ENCODE peak calls at places on chromosomes 2 and 18, in four cellular contexts. L, B, U and F are unnamed samples.

GRCh38 chr2:241237949-241238371 is 49.5 kb downstream of the ANO7 start:
- DNase-seq in L (no peak), B (no peak), U (no peak), F (no peak)

GRCh38 chr2:72211777-72212515 is 64.3 kb upstream of the CYP26B1 start:
- DNase-seq in B (no peak), L (no peak), U (no peak), F (no peak)

GRCh38 chr2:241558532-241559488 is at the start of gene BOK:
- DNase-seq in B (peak; percentile 73), U (peak; percentile 88), L (peak; percentile 65), F (no peak)

GRCh38 chr2:25041307-25041927 is 459 bp upstream of the EFR3B start:
- DNase-seq in B (peak; percentile 71), U (peak; percentile 83), L (peak; percentile 16), F (no peak)

GRCh38 chr2:202035089-202035940 is 1.7 kb downstream of the FZD7 start:
- DNase-seq in B (no peak), L (no peak), U (peak; percentile 66), F (no peak)

GRCh38 chr2:127853667-127854066 is 4.3 kb downstream of the POLR2D start:
- DNase-seq in U (no peak), L (no peak), B (no peak), F (no peak)

GRCh38 chr2:207163815-207164747 is 1.7 kb downstream of the KLF7 start:
- DNase-seq in B (peak; percentile 37), U (no peak), L (no peak), F (no peak)

GRCh38 chr2:149743842-149744468 is 156.4 kb upstream of the MMADHC start:
- DNase-seq in U (no peak), L (no peak), B (no peak), F (no peak)

GRCh38 chr2:143974262-143974661 is 545.7 kb downstream of the ZEB2 start:
- DNase-seq in B (no peak), L (no peak), U (no peak), F (no peak)

GRCh38 chr18:48227206-48227605 is 182.0 kb downstream of the ZBTB7C start:
- DNase-seq in L (no peak), B (no peak), U (no peak), F (no peak)

GRCh38 chr2:33421820-33422219 is 54.6 kb upstream of the RASGRP3 start:
- DNase-seq in U (no peak), L (no peak), B (no peak), F (no peak)

GRCh38 chr18:74994502-74995403 is 214.2 kb downstream of the PTGR3 start:
- DNase-seq in L (no peak), B (no peak), U (no peak), F (peak; percentile 35)

GRCh38 chr2:113973856-113974255 is 84.0 kb downstream of the ACTR3 start:
- DNase-seq in L (no peak), U (no peak), B (no peak), F (no peak)

GRCh38 chr2:109225170-109225775 is 96.3 kb downstream of the SH3RF3 start:
- DNase-seq in B (no peak), L (no peak), U (no peak), F (no peak)

GRCh38 chr2:43075906-43076585 is 150.4 kb downstream of the ZFP36L2 start:
- DNase-seq in L (no peak), U (no peak), B (no peak), F (no peak)

GRCh38 chr2:101337877-101338276 is 29.4 kb upstream of the RNF149 start:
- DNase-seq in U (no peak), B (no peak), L (no peak), F (no peak)

GRCh38 chr18:9475643-9476580 is 599 bp downstream of the RALBP1 start:
- DNase-seq in B (no peak), U (no peak), L (peak; percentile 77), F (no peak)

GRCh38 chr2:214899751-214900150 is 90.3 kb upstream of the BARD1 start:
- DNase-seq in B (no peak), L (no peak), U (no peak), F (no peak)

GRCh38 chr2:98615481-98615880 is 7.1 kb downstream of the UNC50 start:
- DNase-seq in B (no peak), L (no peak), U (no peak), F (no peak)

GRCh38 chr2:27860111-27860510 is 30.1 kb downstream of the RBKS start:
- DNase-seq in U (no peak), L (no peak), B (no peak), F (no peak)

GRCh38 chr18:7038330-7038846 is 79.2 kb downstream of the LAMA1 start:
- DNase-seq in L (peak; percentile 73), B (peak; percentile 27), U (peak; percentile 93), F (no peak)

GRCh38 chr2:130756041-130756720 is 841 bp downstream of the AMER3 start:
- DNase-seq in L (peak; percentile 41), U (peak; percentile 84), B (no peak), F (no peak)

GRCh38 chr2:88125344-88125923 is 2.4 kb downstream of the FABP1 start:
- DNase-seq in U (no peak), L (no peak), B (no peak), F (no peak)

GRCh38 chr2:24115057-24115456 is 8.1 kb downstream of the PFN4 start:
- DNase-seq in L (no peak), U (no peak), B (no peak), F (no peak)

GRCh38 chr2:47420214-47420613 is 17.3 kb downstream of the MSH2 start:
- DNase-seq in L (no peak), U (no peak), B (no peak), F (no peak)

GRCh38 chr2:120395221-120395620 is 49.3 kb downstream of the INHBB start:
- DNase-seq in B (no peak), L (no peak), U (peak; percentile 46), F (no peak)

GRCh38 chr2:120396519-120397361 is 50.8 kb downstream of the INHBB start:
- DNase-seq in B (no peak), U (peak; percentile 40), L (no peak), F (no peak)

GRCh38 chr2:120394764-120395163 is 48.8 kb downstream of the INHBB start:
- DNase-seq in U (no peak), L (no peak), B (no peak), F (no peak)

GRCh38 chr2:120397362-120397811 is 51.5 kb downstream of the INHBB start:
- DNase-seq in B (peak; percentile 74), U (peak; percentile 37), L (no peak), F (no peak)

DNA sequence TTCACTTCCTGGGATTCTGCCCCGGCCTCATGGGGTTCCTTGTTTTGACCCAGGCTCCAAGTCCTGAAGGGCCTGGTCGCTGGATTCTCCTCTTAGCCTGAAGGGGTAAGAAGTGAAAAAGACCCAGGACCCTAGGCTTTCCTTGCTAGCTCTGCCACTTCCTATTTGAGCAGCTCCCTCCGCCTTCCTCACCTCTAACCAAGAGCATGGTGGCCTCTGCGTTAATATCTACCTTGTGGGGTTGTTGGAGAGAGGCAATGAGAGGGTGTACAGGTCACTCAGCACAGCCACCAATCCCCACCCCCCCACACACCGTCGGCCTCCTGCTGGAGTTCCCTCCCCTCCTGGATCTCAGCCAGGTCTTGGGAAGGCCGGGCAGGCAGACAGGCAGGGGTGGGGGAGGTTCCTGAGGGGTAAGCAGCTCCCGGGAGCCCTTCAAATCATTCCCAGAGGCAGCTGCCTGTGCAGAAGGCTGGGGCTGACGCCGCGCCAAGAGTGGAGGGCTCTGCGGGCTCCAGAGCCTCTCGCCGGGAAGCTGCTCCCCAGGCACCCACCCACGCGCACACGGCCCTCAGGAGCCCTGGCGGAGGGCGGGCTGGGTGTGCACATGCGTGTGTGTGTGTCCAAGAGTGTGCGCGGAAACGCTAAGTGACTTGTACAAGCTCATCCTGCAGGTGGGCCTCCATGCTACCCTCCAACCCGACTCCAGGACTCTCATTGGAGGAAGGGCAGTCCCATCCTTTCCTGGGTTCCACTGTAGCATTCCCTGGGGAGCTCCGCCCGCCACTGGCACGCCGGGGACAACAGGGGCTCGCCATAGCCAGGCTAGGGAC is 50.0 kb downstream of the INHBB start:
- DNase-seq in B (peak; percentile 44), L (no peak), U (peak; percentile 45), F (no peak)
- TF ChIP-seq ZNF274 in B (no peak), L (no peak), U (no peak), F (no peak)

DNA sequence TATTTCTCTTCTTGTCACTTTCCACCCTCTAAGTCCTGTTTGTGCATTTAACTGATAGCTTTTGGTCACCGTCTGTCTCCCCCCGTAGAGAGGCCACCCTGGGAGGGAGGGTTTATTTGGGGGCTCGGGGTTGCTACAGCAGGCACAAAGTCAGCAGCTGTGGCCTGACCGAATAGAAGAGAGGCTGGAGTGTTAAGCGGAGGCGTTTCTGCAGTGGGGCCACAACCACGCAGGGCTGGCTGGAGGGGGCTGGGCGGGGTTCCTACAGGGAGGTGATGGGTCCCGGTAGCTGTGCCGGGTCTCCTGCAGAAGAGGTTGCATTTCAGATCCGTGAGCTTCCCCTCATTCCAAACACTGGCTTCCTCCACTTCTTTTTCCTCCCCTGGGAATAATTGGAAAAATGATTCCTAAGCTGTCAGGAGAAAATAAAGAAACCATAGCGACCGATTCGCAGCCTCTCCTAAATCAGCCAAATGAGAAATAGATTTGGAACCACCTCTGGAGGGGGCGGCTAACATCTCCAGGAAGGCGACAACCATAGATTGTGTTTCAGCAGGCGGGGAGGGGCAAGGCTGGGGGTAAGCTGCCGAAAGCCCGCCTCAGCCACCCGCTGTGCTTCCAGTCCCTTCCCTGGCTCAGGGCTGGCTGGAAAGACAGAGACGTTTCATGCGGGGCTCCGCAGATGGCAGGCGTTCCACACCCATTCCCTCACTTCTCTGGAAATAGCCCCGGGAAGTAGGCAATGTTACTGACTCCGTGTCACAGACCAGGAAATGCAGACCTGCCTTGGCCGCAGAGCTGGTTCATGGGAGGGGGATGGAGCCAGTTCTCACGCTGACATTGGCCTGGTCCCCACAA is 85.6 kb upstream of the TAF1B start:
- DNase-seq in L (no peak), U (no peak), B (no peak), F (no peak)
- TF ChIP-seq CREB1 in L (no peak), U (no peak), B (no peak), F (no peak)

DNA sequence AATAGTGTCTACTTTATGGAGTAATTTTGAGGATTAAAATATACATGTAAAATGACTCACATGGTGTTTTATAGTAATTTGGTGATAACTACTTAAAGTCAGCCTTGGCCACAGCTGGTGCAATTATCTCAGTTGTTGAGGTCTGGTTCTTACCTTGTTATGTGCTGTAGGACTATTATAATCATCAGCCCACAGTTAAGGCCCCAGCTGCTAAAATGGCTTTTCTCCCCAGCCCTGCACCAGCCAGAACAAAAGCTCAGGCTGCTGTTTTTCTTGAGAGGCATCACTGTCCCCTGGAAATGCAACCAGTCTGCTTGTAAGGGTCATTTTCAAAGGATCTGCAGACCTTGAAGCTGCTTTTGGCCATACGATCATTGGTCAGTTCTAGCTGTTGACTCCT is 283.3 kb upstream of the THUMPD2 start:
- DNase-seq in L (no peak), B (no peak), U (no peak), F (no peak)
- TF ChIP-seq ZNF274 in L (no peak), B (no peak), U (no peak), F (no peak)

GRCh38 chr18:50563376-50563775 is 3.5 kb downstream of the MAPK4 start:
- DNase-seq in U (no peak), L (no peak), B (no peak), F (no peak)
- TF ChIP-seq CREB1 in U (no peak), L (no peak), B (no peak), F (no peak)